ENCODE peak calls at places on chromosomes 7 and 10, in six cellular contexts. H is GM13977, R is lower leg skin, O is cardiac fibroblast, D is pancreas, U is tibial artery. Y is an unnamed sample.

GRCh38 chr7:148695953-148696352 is 2.8 kb upstream of the CUL1 start:
- DNase-seq in H (no peak), R (no peak), O (peak; percentile 13), D (no peak), U (no peak), Y (no peak)

GRCh38 chr10:132915411-132915810 is 27.0 kb downstream of the CFAP46 start:
- DNase-seq in H (no peak), R (no peak), O (no peak), D (peak; percentile 50), U (no peak), Y (no peak)

GRCh38 chr10:103610083-103610472 is 116.6 kb downstream of the NEURL1 start:
- DNase-seq in H (no peak), R (no peak), O (no peak), D (peak; percentile 28), U (no peak), Y (no peak)

GRCh38 chr7:150986099-150986512 is 4.7 kb upstream of the NOS3 start:
- DNase-seq in H (peak; percentile 72), R (no peak), O (peak; percentile 59), D (peak; percentile 80), U (no peak), Y (no peak)

GRCh38 chr10:94626476-94626875 is 57.1 kb upstream of the CYP2C18 start:
- DNase-seq in H (no peak), R (no peak), O (no peak), D (no peak), U (no peak), Y (no peak)

GRCh38 chr10:104072786-104073185 is 12.9 kb downstream of the COL17A1 start:
- DNase-seq in H (no peak), R (no peak), O (no peak), D (no peak), U (no peak), Y (no peak)

GRCh38 chr10:119859422-119860258 is 13.0 kb downstream of the MCMBP start:
- DNase-seq in H (peak; percentile 39), R (no peak), O (peak; percentile 74), D (no peak), U (no peak), Y (no peak)

GRCh38 chr10:103600956-103601569 is 107.6 kb downstream of the NEURL1 start:
- DNase-seq in H (no peak), R (no peak), O (no peak), D (peak; percentile 21), U (no peak), Y (no peak)

GRCh38 chr10:132104471-132105301 is 38.9 kb downstream of the JAKMIP3 start:
- DNase-seq in H (no peak), R (peak; percentile 79), O (no peak), D (no peak), U (no peak), Y (peak; percentile 75)

GRCh38 chr7:132639983-132640382 is 63.7 kb upstream of the PLXNA4 start:
- DNase-seq in H (no peak), R (no peak), O (no peak), D (no peak), U (no peak), Y (no peak)

GRCh38 chr10:88835095-88835909 is 16.3 kb downstream of the ANKRD22 start:
- DNase-seq in H (peak; percentile 38), R (peak; percentile 96), O (peak; percentile 93), D (peak; percentile 84), U (peak; percentile 90), Y (peak; percentile 89)

GRCh38 chr7:81618400-81619014 is 151.3 kb downstream of the HGF start:
- DNase-seq in H (no peak), R (no peak), O (peak; percentile 98), D (no peak), U (no peak), Y (no peak)

GRCh38 chr7:101031082-101031481 is 11.2 kb downstream of the MUC17 start:
- DNase-seq in H (no peak), R (no peak), O (no peak), D (no peak), U (no peak), Y (peak; percentile 12)
- TF ChIP-seq CTCF in H (peak; percentile 39), R (no peak), O (no peak), D (no peak), U (no peak), Y (no peak)

DNA sequence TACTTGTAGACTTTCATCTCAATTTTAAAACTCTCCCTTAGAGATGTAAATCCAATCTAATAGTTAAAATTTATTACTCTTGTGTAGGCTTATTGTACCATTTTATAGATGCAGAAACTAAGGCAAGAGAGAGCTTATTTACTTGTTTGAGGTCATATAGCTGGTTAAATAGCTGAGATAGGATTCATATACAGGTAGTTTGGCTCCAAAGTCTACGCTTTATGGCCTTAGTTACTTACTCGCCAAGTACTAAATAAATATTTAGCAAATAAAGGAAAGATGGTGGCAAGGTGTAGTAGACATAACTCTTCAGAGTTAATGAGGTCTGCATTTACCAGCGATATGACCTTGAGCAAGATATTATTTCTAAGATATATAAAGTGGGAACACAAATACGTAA is 86.8 kb downstream of the HBP1 start:
- DNase-seq in H (no peak), R (no peak), O (no peak), D (no peak), U (no peak), Y (no peak)
- TF ChIP-seq CTCF in H (no peak), R (no peak), O (no peak), D (no peak), U (no peak), Y (no peak)

GRCh38 chr7:12458520-12459131 is 55.0 kb upstream of the VWDE start:
- DNase-seq in H (peak; percentile 22), R (no peak), O (peak; percentile 62), D (no peak), U (no peak), Y (no peak)
- TF ChIP-seq CTCF in H (peak; percentile 76), R (no peak), O (peak; percentile 79), D (peak; percentile 42), U (peak; percentile 25), Y (peak; percentile 55)

GRCh38 chr7:83301416-83301815 is 138.7 kb upstream of the PCLO start:
- DNase-seq in H (no peak), R (no peak), O (peak; percentile 61), D (no peak), U (no peak), Y (no peak)
- TF ChIP-seq CTCF in H (no peak), R (no peak), O (no peak), D (no peak), U (no peak), Y (no peak)

GRCh38 chr7:35971133-35971995 is 170.5 kb downstream of the SEPTIN7 start:
- DNase-seq in H (peak; percentile 52), R (no peak), O (no peak), D (peak; percentile 69), U (no peak), Y (peak; percentile 87)
- TF ChIP-seq CTCF in H (peak; percentile 62), R (no peak), O (no peak), D (peak; percentile 11), U (no peak), Y (peak; percentile 16)

DNA sequence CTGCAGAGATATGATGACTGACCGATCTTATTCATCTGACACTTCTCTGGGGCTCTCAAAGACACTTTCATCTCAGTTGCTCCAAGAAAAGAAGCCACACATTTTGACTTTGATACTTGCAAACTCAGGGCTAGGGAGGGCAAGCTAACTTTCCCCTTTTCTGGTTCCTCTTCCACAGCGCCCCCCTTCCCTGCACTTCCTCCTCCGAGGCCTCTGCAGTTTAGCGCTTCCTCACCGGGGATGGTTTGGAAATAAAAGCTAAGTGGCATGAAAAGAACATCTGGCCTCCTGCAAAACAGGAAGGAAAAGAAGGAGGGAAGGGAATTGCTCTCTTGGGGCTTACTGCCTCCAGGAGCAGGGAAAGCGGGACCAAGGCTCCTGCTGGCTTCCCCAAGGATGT is 42.4 kb downstream of the PRKCQ start:
- DNase-seq in H (no peak), R (no peak), O (no peak), D (no peak), U (no peak), Y (peak; percentile 50)
- TF ChIP-seq CTCF in H (no peak), R (no peak), O (no peak), D (no peak), U (no peak), Y (no peak)

DNA sequence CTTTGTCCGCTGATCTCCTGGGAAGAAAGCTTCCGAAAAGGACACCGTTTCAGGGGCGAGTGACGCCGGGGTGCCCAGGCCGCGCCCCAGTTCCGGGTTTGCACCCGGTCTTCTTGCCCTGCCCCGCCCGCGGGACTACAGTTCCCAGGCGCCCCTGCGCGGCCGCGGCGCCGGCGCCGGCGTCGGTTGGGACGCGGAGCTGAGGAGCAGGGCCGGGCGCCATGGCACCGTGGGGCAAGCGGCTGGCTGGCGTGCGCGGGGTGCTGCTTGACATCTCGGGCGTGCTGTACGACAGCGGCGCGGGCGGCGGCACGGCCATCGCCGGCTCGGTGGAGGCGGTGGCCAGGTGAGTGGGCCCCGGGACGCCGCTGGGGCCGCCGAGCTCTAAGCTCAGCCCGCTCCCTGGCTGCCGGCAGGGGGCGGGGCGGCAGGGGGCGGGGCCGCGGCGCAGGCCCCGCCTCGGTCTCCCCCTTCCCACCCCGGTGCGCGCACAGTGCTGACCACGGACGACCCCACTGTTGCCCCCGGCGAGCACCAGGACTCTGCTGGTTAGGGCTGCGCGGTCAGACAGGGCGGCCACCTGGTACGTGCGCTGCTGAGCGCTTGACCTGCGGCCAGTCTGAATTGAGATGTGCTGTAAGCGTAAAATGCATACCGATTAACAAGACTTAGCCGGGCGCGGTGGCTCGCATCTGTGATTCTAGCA is at the start of gene LHPP:
- DNase-seq in H (peak; percentile 96), R (peak; percentile 96), O (peak; percentile 76), D (peak; percentile 94), U (peak; percentile 90), Y (peak; percentile 90)
- TF ChIP-seq CTCF in H (no peak), R (no peak), O (no peak), D (peak; percentile 30), U (peak; percentile 57), Y (peak; percentile 31)

GRCh38 chr7:24717694-24718320 is 39.5 kb downstream of the GSDME start:
- DNase-seq in H (no peak), R (peak; percentile 53), O (no peak), D (no peak), U (peak; percentile 29), Y (peak; percentile 37)

GRCh38 chr7:24720283-24720682 is 37.0 kb downstream of the GSDME start:
- DNase-seq in H (peak; percentile 48), R (peak; percentile 17), O (no peak), D (no peak), U (no peak), Y (no peak)

GRCh38 chr7:24718431-24718831 is 38.8 kb downstream of the GSDME start:
- DNase-seq in H (no peak), R (peak; percentile 59), O (no peak), D (no peak), U (peak; percentile 24), Y (no peak)

GRCh38 chr7:24717247-24717622 is 40.0 kb downstream of the GSDME start:
- DNase-seq in H (no peak), R (no peak), O (no peak), D (no peak), U (no peak), Y (no peak)

GRCh38 chr7:24718977-24719491 is 38.2 kb downstream of the GSDME start:
- DNase-seq in H (peak; percentile 62), R (peak; percentile 49), O (no peak), D (no peak), U (peak; percentile 49), Y (no peak)
- TF ChIP-seq CTCF in H (no peak), R (no peak), O (no peak), D (no peak), U (no peak), Y (no peak)